ENCODE peak calls at places on chromosomes 7 and 10, in eight cellular contexts. J is AG20443; R is posterior vena cava; C is endodermal cell; U is activated CD8-positive, alpha-beta memory T cell treated with anti-CD3 and anti-CD28 coated beads for 1 hour; T is NK-92 treated with Interleukin-12 subunit alpha and Interleukin-12 subunit beta, amount 100 ng/mL, for 24 hours; L is NCI-H1436; Q is uterus. O is an unnamed sample.

GRCh38 chr10:99920486-99920885 is 89.3 kb downstream of the DNMBP start:
- DNase-seq in J (no peak), R (no peak), C (no peak), U (no peak), T (no peak), L (no peak), Q (no peak), O (no peak)

GRCh38 chr10:104350146-104350635 is 3.4 kb upstream of the CFAP58 start:
- DNase-seq in J (peak; percentile 63), R (no peak), C (peak; percentile 50), U (no peak), T (no peak), L (peak; percentile 74), Q (no peak), O (no peak)

GRCh38 chr10:99870051-99870730 is 87.8 kb downstream of the ABCC2 start:
- DNase-seq in J (no peak), R (no peak), C (peak; percentile 43), U (no peak), T (no peak), L (no peak), Q (no peak), O (peak; percentile 63)

GRCh38 chr7:42522227-42522991 is 285.4 kb upstream of the GLI3 start:
- DNase-seq in J (no peak), R (no peak), C (peak; percentile 52), U (no peak), T (no peak), L (no peak), Q (no peak), O (no peak)

GRCh38 chr7:155669717-155670505 is 25.4 kb downstream of the RBM33 start:
- DNase-seq in J (peak; percentile 45), R (no peak), C (peak; percentile 82), U (no peak), T (no peak), L (no peak), Q (no peak), O (no peak)

GRCh38 chr7:8442814-8443304 is 9.4 kb downstream of the NXPH1 start:
- DNase-seq in J (peak; percentile 75), R (peak; percentile 80), C (peak; percentile 96), U (peak; percentile 21), T (no peak), L (no peak), Q (no peak), O (peak; percentile 27)

GRCh38 chr7:115005942-115006341 is 84.0 kb downstream of the MDFIC start:
- DNase-seq in J (no peak), R (no peak), C (peak; percentile 84), U (no peak), T (no peak), L (no peak), Q (no peak), O (no peak)

GRCh38 chr7:106284516-106285050 is at the start of gene NAMPT:
- DNase-seq in J (peak; percentile 34), R (peak; percentile 91), C (peak; percentile 88), U (peak; percentile 38), T (peak; percentile 78), L (no peak), Q (peak; percentile 61), O (peak; percentile 96)

GRCh38 chr7:82109288-82109687 is 334.3 kb downstream of the CACNA2D1 start:
- DNase-seq in J (peak; percentile 32), R (no peak), C (no peak), U (no peak), T (no peak), L (no peak), Q (no peak), O (no peak)

GRCh38 chr7:77867208-77867915 is 68.8 kb downstream of the PHTF2 start:
- DNase-seq in J (no peak), R (no peak), C (no peak), U (no peak), T (no peak), L (no peak), Q (no peak), O (no peak)

GRCh38 chr7:102099474-102099873 is 187.2 kb upstream of the SH2B2 start:
- DNase-seq in J (no peak), R (no peak), C (no peak), U (no peak), T (no peak), L (no peak), Q (no peak), O (no peak)

GRCh38 chr10:104347295-104348045 is 6.2 kb upstream of the CFAP58 start:
- DNase-seq in J (no peak), R (no peak), C (no peak), U (no peak), T (no peak), L (no peak), Q (no peak), O (peak; percentile 26)

GRCh38 chr7:16293669-16294425 is 127.5 kb downstream of the CRPPA start:
- DNase-seq in J (no peak), R (no peak), C (no peak), U (no peak), T (no peak), L (no peak), Q (no peak), O (no peak)

GRCh38 chr10:90407116-90407515 is 450.7 kb downstream of the HTR7 start:
- DNase-seq in J (no peak), R (no peak), C (no peak), U (no peak), T (no peak), L (no peak), Q (no peak), O (no peak)

GRCh38 chr7:32887395-32887794 is 4.2 kb downstream of the KBTBD2 start:
- DNase-seq in J (no peak), R (no peak), C (no peak), U (no peak), T (no peak), L (no peak), Q (no peak), O (no peak)

GRCh38 chr7:82506702-82507101 is 63.1 kb upstream of the CACNA2D1 start:
- DNase-seq in J (peak; percentile 24), R (peak; percentile 88), C (peak; percentile 54), U (no peak), T (no peak), L (peak; percentile 3), Q (no peak), O (no peak)

GRCh38 chr10:49023071-49023470 is 83.4 kb upstream of the LRRC18 start:
- DNase-seq in J (no peak), R (no peak), C (no peak), U (no peak), T (no peak), L (no peak), Q (no peak), O (no peak)

GRCh38 chr7:118195837-118196474 is 12.0 kb downstream of the LSM8 start:
- DNase-seq in J (peak; percentile 49), R (no peak), C (peak; percentile 77), U (no peak), T (peak; percentile 22), L (peak; percentile 40), Q (peak; percentile 18), O (peak; percentile 28)

GRCh38 chr7:126803060-126803665 is 449.6 kb downstream of the GRM8 start:
- DNase-seq in J (peak; percentile 64), R (no peak), C (peak; percentile 86), U (no peak), T (no peak), L (peak; percentile 45), Q (no peak), O (no peak)

GRCh38 chr10:14244147-14244546 is 86.6 kb downstream of the FRMD4A start:
- DNase-seq in J (no peak), R (no peak), C (peak; percentile 81), U (no peak), T (no peak), L (no peak), Q (no peak), O (no peak)

GRCh38 chr7:7554021-7554432 is 12.7 kb upstream of the MIOS start:
- DNase-seq in J (peak; percentile 71), R (no peak), C (no peak), U (no peak), T (no peak), L (peak; percentile 58), Q (no peak), O (no peak)

GRCh38 chr7:29146888-29147609 is 712 bp upstream of the CPVL start:
- DNase-seq in J (peak; percentile 28), R (no peak), C (peak; percentile 64), U (no peak), T (no peak), L (no peak), Q (peak; percentile 27), O (no peak)

GRCh38 chr7:105202561-105203130 is 186.1 kb downstream of the SRPK2 start:
- DNase-seq in J (no peak), R (no peak), C (no peak), U (no peak), T (no peak), L (no peak), Q (no peak), O (no peak)

GRCh38 chr10:104117839-104118323 is 4.1 kb upstream of the SFR1 start:
- DNase-seq in J (no peak), R (no peak), C (no peak), U (no peak), T (no peak), L (peak; percentile 38), Q (no peak), O (no peak)

GRCh38 chr10:60733189-60733815 is 45.0 kb upstream of the CDK1 start:
- DNase-seq in J (peak; percentile 51), R (peak; percentile 76), C (peak; percentile 90), U (no peak), T (no peak), L (peak; percentile 9), Q (peak; percentile 22), O (peak; percentile 64)

GRCh38 chr10:114478281-114478680 is 74.0 kb upstream of the AFAP1L2 start:
- DNase-seq in J (no peak), R (no peak), C (no peak), U (no peak), T (no peak), L (no peak), Q (no peak), O (no peak)

GRCh38 chr10:314871-315270 is 179.6 kb downstream of the ZMYND11 start:
- DNase-seq in J (no peak), R (no peak), C (no peak), U (no peak), T (no peak), L (no peak), Q (no peak), O (no peak)

GRCh38 chr10:8035641-8036520 is 18.6 kb upstream of the GATA3 start:
- DNase-seq in J (peak; percentile 7), R (peak; percentile 67), C (peak; percentile 65), U (no peak), T (no peak), L (no peak), Q (no peak), O (no peak)

GRCh38 chr10:88437411-88437810 is 145.7 kb downstream of the RNLS start:
- DNase-seq in J (no peak), R (no peak), C (no peak), U (no peak), T (no peak), L (no peak), Q (no peak), O (no peak)

GRCh38 chr10:61478621-61479312 is 25.6 kb upstream of the TMEM26 start:
- DNase-seq in J (no peak), R (no peak), C (no peak), U (no peak), T (no peak), L (no peak), Q (no peak), O (no peak)

GRCh38 chr7:156113733-156114132 is 301.5 kb upstream of the SHH start:
- DNase-seq in J (no peak), R (no peak), C (peak; percentile 17), U (no peak), T (no peak), L (no peak), Q (no peak), O (no peak)

GRCh38 chr7:107025449-107026103 is 18.9 kb upstream of the PRKAR2B start:
- DNase-seq in J (no peak), R (no peak), C (no peak), U (no peak), T (no peak), L (no peak), Q (no peak), O (no peak)

GRCh38 chr10:87093461-87094372 is 926 bp downstream of the GLUD1 start:
- DNase-seq in J (peak; percentile 54), R (peak; percentile 87), C (peak; percentile 83), U (peak; percentile 50), T (peak; percentile 73), L (peak; percentile 1), Q (peak; percentile 57), O (peak; percentile 88)

GRCh38 chr10:79047875-79048638 is 20.7 kb upstream of the ZMIZ1 start:
- DNase-seq in J (no peak), R (peak; percentile 81), C (peak; percentile 59), U (peak; percentile 37), T (no peak), L (no peak), Q (peak; percentile 13), O (no peak)

O was measured in stimulated activated effector memory CD8-positive, alpha-beta T cell treated with anti-CD3 and anti-CD28 coated beads, Interleukin-12 subunit alpha, Interleukin-12 subunit beta, amount 100 ng/mL, for 72 hours.